ENCODE peak calls at places on chromosomes 7 and 10, in eight cellular contexts. X is pancreas; A is left ventricle myocardium inferior; I is OCI-M1; J is adipocyte; U is NCI-H2081; K is aorta; Q is stimulated activated CD4-positive, alpha-beta T cell treated with anti-CD3 and anti-CD28 coated beads, Interleukin-12 subunit alpha, Interleukin-12 subunit beta, amount 100 ng/mL, for 4 hours. D is an unnamed sample.

GRCh38 chr7:133611955-133612354 is 359.1 kb downstream of the EXOC4 start:
- DNase-seq in Q (no peak), I (no peak), U (no peak), X (no peak), J (no peak), K (no peak), A (no peak), D (no peak)

GRCh38 chr10:18402766-18403346 is 248.5 kb downstream of the NSUN6 start:
- DNase-seq in I (no peak), Q (no peak), U (no peak), K (no peak), J (no peak), A (no peak), X (no peak), D (no peak)

GRCh38 chr7:4013793-4014192 is 668.3 kb upstream of the FOXK1 start:
- DNase-seq in X (no peak), I (no peak), A (no peak), U (no peak), J (no peak), Q (no peak), K (no peak), D (no peak)

GRCh38 chr7:22481726-22482125 is 18.3 kb downstream of the STEAP1B start:
- DNase-seq in J (peak; percentile 19), Q (no peak), A (no peak), U (no peak), K (no peak), X (no peak), I (no peak), D (no peak)

GRCh38 chr7:106657085-106657991 is 3.6 kb downstream of the CCDC71L start:
- DNase-seq in Q (no peak), X (no peak), I (peak; percentile 58), K (no peak), J (peak; percentile 50), A (no peak), U (no peak), D (no peak)

GRCh38 chr7:13989944-13990295 is 454 bp upstream of the ETV1 start:
- DNase-seq in A (no peak), J (no peak), I (peak; percentile 51), U (peak; percentile 36), Q (no peak), X (no peak), K (no peak), D (peak; percentile 27)

GRCh38 chr10:101565936-101566332 is 22.1 kb downstream of the POLL start:
- DNase-seq in Q (no peak), I (no peak), J (no peak), U (peak; percentile 32), A (no peak), X (peak; percentile 6), K (peak; percentile 37), D (peak; percentile 9)

GRCh38 chr10:85032981-85033380 is 704.6 kb downstream of the CCSER2 start:
- DNase-seq in K (no peak), Q (no peak), I (no peak), A (no peak), U (no peak), J (no peak), X (no peak), D (no peak)

GRCh38 chr7:8065356-8065813 is 96.8 kb downstream of the GLCCI1 start:
- DNase-seq in A (no peak), I (peak; percentile 19), X (no peak), K (no peak), Q (no peak), J (peak; percentile 90), U (no peak), D (no peak)

GRCh38 chr7:69564454-69565417 is 33.5 kb upstream of the AUTS2 start:
- DNase-seq in J (peak; percentile 91), A (no peak), I (no peak), Q (no peak), X (no peak), K (no peak), U (peak; percentile 77), D (no peak)

GRCh38 chr10:58660577-58661255 is 148.0 kb downstream of the BICC1 start:
- DNase-seq in X (no peak), K (no peak), I (no peak), J (peak; percentile 46), U (no peak), Q (no peak), A (no peak), D (no peak)

GRCh38 chr10:20958225-20958624 is 61.1 kb upstream of the NEBL start:
- DNase-seq in K (no peak), J (no peak), Q (no peak), I (no peak), U (no peak), X (no peak), A (no peak), D (no peak)

GRCh38 chr10:125020871-125021270 is 78.9 kb downstream of the ZRANB1 start:
- DNase-seq in X (no peak), I (no peak), K (no peak), A (no peak), U (no peak), Q (no peak), J (no peak), D (no peak)

GRCh38 chr10:25747038-25747437 is 187.0 kb upstream of the MYO3A start:
- DNase-seq in Q (no peak), K (no peak), X (no peak), J (no peak), A (no peak), U (no peak), I (no peak), D (no peak)

D was measured in colonic mucosa.